ENCODE peak calls at places on chromosomes 6 and 20, in four cellular contexts. K is GM10248, G is fibroblast of villous mesenchyme, B is choroid plexus epithelial cell. Z is an unnamed sample.

GRCh38 chr6:160382946-160383345 is 34.8 kb downstream of the SLC22A3 start:
- DNase-seq in K (no peak), G (peak), B (no peak), Z (no peak)

GRCh38 chr6:156943167-156943566 is 166.0 kb downstream of the ARID1B start:
- DNase-seq in K (no peak), G (no peak), B (no peak), Z (no peak)

GRCh38 chr6:79408598-79408997 is 128.6 kb downstream of the LCA5 start:
- DNase-seq in K (no peak), G (no peak), B (no peak), Z (no peak)

GRCh38 chr6:112184996-112185395 is 69.4 kb downstream of the LAMA4 start:
- DNase-seq in K (no peak), G (no peak), B (no peak), Z (no peak)

GRCh38 chr20:2206957-2207769 is 88.6 kb upstream of the TGM3 start:
- DNase-seq in K (peak), G (peak), B (peak), Z (peak)

GRCh38 chr6:44712353-44713147 is 325.0 kb downstream of the CDC5L start:
- DNase-seq in K (no peak), G (no peak), B (no peak), Z (no peak)

GRCh38 chr6:157238346-157238745 is 85.0 kb downstream of the TMEM242 start:
- DNase-seq in K (no peak), G (no peak), B (no peak), Z (no peak)

GRCh38 chr6:157715766-157716171 is 107.3 kb upstream of the SNX9 start:
- DNase-seq in K (no peak), G (peak), B (peak), Z (peak)

GRCh38 chr6:114747995-114748625 is 405.3 kb upstream of the HS3ST5 start:
- DNase-seq in K (peak), G (peak), B (peak), Z (peak)

GRCh38 chr20:34578521-34579147 is 20.1 kb downstream of the MAP1LC3A start:
- DNase-seq in K (no peak), G (no peak), B (no peak), Z (no peak)

GRCh38 chr6:157222201-157222981 is 100.9 kb downstream of the TMEM242 start:
- DNase-seq in K (no peak), G (no peak), B (no peak), Z (no peak)

GRCh38 chr6:111105578-111105977 is 18.3 kb downstream of the SLC16A10 start:
- DNase-seq in K (no peak), G (peak), B (peak), Z (peak)

GRCh38 chr6:73579389-73579788 is 58.6 kb upstream of the EEF1A1 start:
- DNase-seq in K (no peak), G (no peak), B (no peak), Z (no peak)

GRCh38 chr6:107129370-107129925 is 14.1 kb upstream of the BEND3 start:
- DNase-seq in K (no peak), G (no peak), B (no peak), Z (peak)

GRCh38 chr6:31216208-31216898 is 45.9 kb upstream of the POU5F1 start:
- DNase-seq in K (no peak), G (no peak), B (no peak), Z (no peak)

GRCh38 chr6:100446922-100447899 is 17.5 kb downstream of the SIM1 start:
- DNase-seq in K (no peak), G (no peak), B (no peak), Z (peak)

GRCh38 chr20:43508106-43508505 is 609 bp downstream of the L3MBTL1 start:
- DNase-seq in K (no peak), G (no peak), B (no peak), Z (no peak)

GRCh38 chr20:6074145-6074561 is 20.3 kb upstream of the LRRN4 start:
- DNase-seq in K (no peak), G (no peak), B (peak), Z (peak)

GRCh38 chr6:166419268-166419667 is 36.5 kb upstream of the MPC1 start:
- DNase-seq in K (peak), G (peak), B (peak), Z (peak)

GRCh38 chr6:23091795-23092194 is 522.4 kb downstream of the HDGFL1 start:
- DNase-seq in K (no peak), G (peak), B (peak), Z (peak)

GRCh38 chr6:90194371-90194841 is 102.2 kb downstream of the BACH2 start:
- DNase-seq in K (no peak), G (peak), B (peak), Z (no peak)

GRCh38 chr20:634526-634925 is 18.5 kb downstream of the SRXN1 start:
- DNase-seq in K (no peak), G (no peak), B (no peak), Z (no peak)

GRCh38 chr6:100269189-100269588 is 195.5 kb downstream of the SIM1 start:
- DNase-seq in K (no peak), G (peak), B (peak), Z (peak)

GRCh38 chr6:98834060-98835031 is at the start of gene POU3F2:
- DNase-seq in K (peak), G (peak), B (peak), Z (peak)

GRCh38 chr6:39228992-39229767 is at the start of gene KCNK5:
- DNase-seq in K (peak), G (peak), B (peak), Z (peak)

GRCh38 chr6:68967549-68968300 is 332.6 kb downstream of the ADGRB3 start:
- DNase-seq in K (peak), G (peak), B (peak), Z (peak)

GRCh38 chr6:169189686-169190085 is 64.0 kb downstream of the THBS2 start:
- DNase-seq in K (no peak), G (no peak), B (no peak), Z (peak)

GRCh38 chr6:27332692-27333641 is 20.9 kb upstream of the POM121L2 start:
- DNase-seq in K (peak), G (peak), B (peak), Z (peak)

GRCh38 chr20:41956316-41957050 is 338.3 kb upstream of the CHD6 start:
- DNase-seq in K (no peak), G (peak), B (no peak), Z (peak)

GRCh38 chr6:1404066-1404712 is 14.8 kb downstream of the FOXF2 start:
- DNase-seq in K (no peak), G (peak), B (peak), Z (peak)

GRCh38 chr6:141169419-141169818 is 963.3 kb upstream of the GJE1 start:
- DNase-seq in K (no peak), G (peak), B (peak), Z (peak)

GRCh38 chr6:112839525-112839961 is 492.4 kb downstream of the RFPL4B start:
- DNase-seq in K (no peak), G (peak), B (peak), Z (peak)

DNA sequence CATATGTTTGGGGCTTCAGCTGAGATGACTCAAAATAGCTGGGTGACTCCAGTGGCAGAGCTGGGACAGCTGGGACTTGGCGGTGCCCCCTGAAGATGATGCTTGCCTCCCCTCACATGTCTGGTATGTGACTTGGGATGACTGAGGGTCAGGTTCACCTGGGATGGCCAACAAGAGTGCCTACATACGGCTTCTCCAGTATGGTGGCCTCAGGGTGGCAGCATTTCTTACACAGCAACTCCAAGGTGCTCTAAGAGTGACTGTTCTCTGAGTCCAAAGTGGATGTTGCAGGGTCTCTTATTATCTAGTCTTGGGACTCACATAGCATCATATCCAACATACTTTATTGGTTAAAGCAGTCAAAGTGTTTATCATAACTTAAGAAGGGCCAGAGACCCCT is 87.8 kb upstream of the CENPW start:
- DNase-seq in K (no peak), G (no peak), B (no peak), Z (no peak)
- TF ChIP-seq CTCF in K (no peak), G (no peak), B (no peak), Z (no peak)

DNA sequence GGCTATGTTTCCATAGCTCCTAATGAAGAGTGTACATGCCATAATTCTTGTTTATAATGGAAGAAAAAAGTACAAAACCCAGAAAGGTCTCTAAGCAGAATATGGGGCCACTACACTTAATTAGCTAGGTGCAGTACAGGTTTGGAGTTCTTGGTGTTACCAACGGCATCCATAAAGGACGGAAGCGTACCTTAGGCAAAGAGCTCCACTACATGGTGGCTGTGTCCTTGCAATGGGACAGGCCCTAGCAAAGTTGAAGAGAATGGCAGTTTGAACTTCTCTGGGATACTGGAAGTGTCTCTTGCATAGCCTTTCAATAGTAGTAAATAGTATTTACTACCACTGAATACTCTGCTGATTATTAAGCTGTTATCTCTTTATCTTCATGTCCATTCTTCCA is 371.7 kb upstream of the MMS22L start:
- DNase-seq in K (no peak), G (no peak), B (no peak), Z (no peak)
- TF ChIP-seq CTCF in K (no peak), G (no peak), B (no peak), Z (no peak)

DNA sequence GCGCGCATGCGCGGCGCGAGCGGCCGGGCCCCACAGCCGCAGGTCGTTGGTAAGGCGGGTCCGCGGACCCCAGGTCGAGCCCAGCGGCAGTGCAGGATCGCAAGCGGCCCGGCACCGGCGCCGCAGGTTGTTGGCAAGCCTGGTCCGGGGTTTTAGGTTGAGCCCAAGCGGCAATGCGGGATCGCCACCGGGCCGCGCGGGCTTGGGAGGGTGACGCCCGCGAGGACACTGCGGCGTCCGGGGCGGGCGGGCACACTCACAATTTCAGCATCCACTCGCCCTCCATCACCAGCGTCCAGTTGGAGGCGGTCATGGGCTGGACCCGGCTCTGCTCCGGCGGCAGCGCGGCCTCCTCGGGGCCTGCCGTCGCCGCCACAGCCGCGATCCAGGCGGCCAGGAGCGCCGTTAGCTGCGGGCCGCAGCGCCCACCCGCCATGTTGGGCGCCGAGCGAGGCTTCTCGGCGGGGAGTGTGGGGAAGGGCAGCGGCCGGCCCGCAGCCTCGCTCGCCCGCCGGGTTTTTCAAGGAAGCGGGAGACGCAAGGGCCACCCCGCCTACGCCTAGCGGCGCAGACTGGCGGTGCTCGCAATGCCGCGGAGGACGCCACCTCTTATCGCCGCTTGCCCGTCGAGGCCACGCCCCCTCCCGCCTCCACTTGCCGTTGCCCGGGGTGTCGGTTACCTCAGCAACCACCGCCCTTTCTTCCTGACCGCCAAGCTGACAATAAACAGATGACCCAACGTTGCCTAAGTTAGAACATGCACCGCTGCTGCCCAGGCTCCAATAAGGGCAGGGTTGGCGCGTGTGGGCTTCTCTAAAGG is at the start of gene TMX4:
- DNase-seq in K (peak), G (peak), B (peak), Z (peak)
- TF ChIP-seq CTCF in K (peak), G (peak), B (peak), Z (peak)

DNA sequence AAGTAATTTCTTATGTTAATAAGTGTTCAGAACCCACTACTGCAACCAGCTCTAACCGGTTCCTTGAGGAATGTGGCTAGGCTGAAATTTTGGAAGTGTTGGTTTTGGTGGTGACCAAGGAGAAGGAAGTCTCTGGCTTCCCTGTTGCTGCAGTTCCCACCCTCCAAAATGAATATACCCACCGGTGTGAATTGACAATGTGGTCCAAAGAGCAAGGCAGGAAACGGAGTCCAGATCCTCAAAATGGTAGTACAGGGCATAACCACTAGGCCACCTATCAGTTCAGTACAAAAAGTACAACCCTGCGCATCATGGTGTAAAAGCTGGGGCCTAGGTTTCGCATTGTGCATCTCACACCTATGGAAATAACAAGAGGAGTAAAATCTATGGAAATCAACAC is 2.8 kb downstream of the ADNP start:
- DNase-seq in K (no peak), G (no peak), B (no peak), Z (no peak)
- TF ChIP-seq CTCF in K (peak), G (peak), B (peak), Z (peak)

DNA sequence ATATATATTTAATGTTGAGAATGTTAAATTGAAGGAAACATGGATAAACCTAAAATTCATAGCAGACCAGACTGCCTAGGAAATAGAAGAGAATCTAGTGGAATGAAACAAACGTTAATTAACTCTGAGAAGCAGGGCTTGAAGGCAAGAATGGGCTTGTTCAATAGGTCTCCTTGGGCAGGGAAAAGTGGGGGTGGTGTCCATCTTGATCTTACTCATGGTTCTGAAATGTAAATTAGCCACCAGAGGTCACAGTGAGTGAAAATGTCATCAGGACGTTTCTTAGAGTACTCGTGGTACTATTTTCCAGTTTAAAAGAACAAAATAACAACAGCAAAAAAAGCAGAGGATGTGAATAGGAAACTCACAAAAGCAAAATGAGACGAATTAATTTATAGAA is 66.8 kb upstream of the BTBD3 start:
- DNase-seq in K (no peak), G (peak), B (peak), Z (peak)
- TF ChIP-seq CTCF in K (no peak), G (no peak), B (no peak), Z (no peak)

DNA sequence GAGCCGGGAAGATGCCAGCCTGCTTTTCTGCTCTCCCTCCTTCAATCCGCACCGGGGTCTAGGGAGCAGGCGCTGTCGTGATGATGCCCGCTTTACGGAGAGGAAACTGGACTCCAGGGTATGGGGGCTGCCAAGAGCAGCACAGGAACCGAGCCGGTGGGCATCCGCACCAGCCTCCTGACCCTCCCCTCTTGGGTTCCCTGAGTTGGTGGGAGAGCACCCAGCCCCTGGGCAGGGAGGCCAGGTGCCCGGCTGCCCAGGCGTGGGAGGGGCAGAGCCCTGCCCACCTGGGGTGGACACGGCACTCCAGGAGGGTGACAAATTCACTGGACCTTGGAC is 173.6 kb downstream of the BMP7 start:
- DNase-seq in K (no peak), G (no peak), B (no peak), Z (no peak)
- TF ChIP-seq CTCF in K (no peak), G (no peak), B (no peak), Z (no peak)

GRCh38 chr20:21554985-21555384 is 41.1 kb upstream of the NKX2-2 start:
- DNase-seq in K (no peak), G (no peak), B (no peak), Z (no peak)
- TF ChIP-seq CTCF in K (no peak), G (no peak), B (no peak), Z (no peak)

GRCh38 chr6:52904562-52905279 is 4.8 kb downstream of the GSTA3 start:
- DNase-seq in K (no peak), G (no peak), B (peak), Z (peak)
- TF ChIP-seq CTCF in K (peak), G (peak), B (peak), Z (peak)

GRCh38 chr20:59032713-59033059 is 551 bp upstream of the ATP5F1E start:
- DNase-seq in K (no peak), G (no peak), B (no peak), Z (peak)
- TF ChIP-seq CTCF in K (no peak), G (peak), B (peak), Z (peak)

Z was measured in cardiac fibroblast.